ENCODE peak calls at places on chromosomes 4 and X, in seven cellular contexts. E is B cell, V is HT1080, F is GM04504, N is T-helper 17 cell, Z is iris pigment epithelial cell, X is fibroblast of pulmonary artery. I is an unnamed sample.

GRCh38 chr4:155690044-155690837 is 23.6 kb downstream of the GUCY1A1 start:
- DNase-seq in V (no peak), Z (no peak), E (no peak), N (no peak), F (no peak), X (no peak), I (no peak)

GRCh38 chr4:156673483-156673882 is 298.1 kb downstream of the PDGFC start:
- DNase-seq in X (peak; percentile 17), V (no peak), F (no peak), N (no peak), E (no peak), Z (peak; percentile 74), I (no peak)

GRCh38 chr4:106691749-106692148 is 323.2 kb upstream of the GIMD1 start:
- DNase-seq in Z (no peak), N (no peak), E (no peak), V (peak; percentile 28), X (peak; percentile 22), F (no peak), I (no peak)

GRCh38 chrX:9644335-9644734 is 121.3 kb downstream of the GPR143 start:
- DNase-seq in F (no peak), Z (no peak), E (peak; percentile 25), N (peak; percentile 7), V (no peak), X (no peak), I (peak; percentile 3)

GRCh38 chrX:41711021-41711667 is 12.8 kb upstream of the GPR82 start:
- DNase-seq in V (no peak), F (no peak), X (no peak), Z (no peak), E (no peak), N (no peak), I (no peak)

GRCh38 chr4:5988086-5988845 is 30.0 kb downstream of the C4orf50 start:
- DNase-seq in N (no peak), X (no peak), E (no peak), Z (no peak), F (no peak), V (peak; percentile 67), I (no peak)

GRCh38 chr4:14878681-14879080 is 123.6 kb upstream of the CPEB2 start:
- DNase-seq in E (no peak), X (no peak), V (no peak), F (no peak), Z (no peak), N (no peak), I (no peak)

GRCh38 chr4:71453516-71453915 is 114.7 kb downstream of the SLC4A4 start:
- DNase-seq in E (no peak), F (no peak), V (no peak), X (no peak), N (no peak), Z (no peak), I (no peak)

GRCh38 chrX:106457802-106458201 is 154.0 kb upstream of the RADX start:
- DNase-seq in Z (no peak), X (no peak), E (no peak), V (no peak), N (no peak), F (no peak), I (no peak)

GRCh38 chr4:122652379-122652778 is 31.5 kb upstream of the IL21 start:
- DNase-seq in V (no peak), Z (peak; percentile 76), F (peak; percentile 44), E (no peak), X (peak; percentile 87), N (peak; percentile 23), I (peak; percentile 60)

GRCh38 chr4:140044314-140044991 is 109.5 kb downstream of the MAML3 start:
- DNase-seq in F (no peak), V (no peak), N (no peak), Z (no peak), X (peak; percentile 25), E (no peak), I (no peak)

GRCh38 chr4:113467581-113467980 is 294.0 kb downstream of the CAMK2D start:
- DNase-seq in Z (peak; percentile 81), F (peak; percentile 60), N (no peak), V (peak; percentile 78), E (no peak), X (peak; percentile 85), I (no peak)

GRCh38 chr4:140071806-140072205 is 82.2 kb downstream of the MAML3 start:
- DNase-seq in E (peak; percentile 22), V (peak; percentile 80), F (peak; percentile 58), X (peak; percentile 94), Z (peak; percentile 98), N (no peak), I (peak; percentile 69)

GRCh38 chr4:44845309-44845708 is 119.0 kb upstream of the GNPDA2 start:
- DNase-seq in E (no peak), F (no peak), Z (no peak), V (no peak), N (no peak), X (no peak), I (no peak)

GRCh38 chr4:3344104-3344503 is 51.3 kb downstream of the RGS12 start:
- DNase-seq in X (no peak), F (no peak), V (no peak), N (no peak), E (no peak), Z (no peak), I (no peak)

GRCh38 chrX:101229155-101229554 is 9.6 kb downstream of the DRP2 start:
- DNase-seq in X (peak; percentile 54), Z (peak; percentile 81), N (no peak), V (peak; percentile 86), F (no peak), E (no peak), I (no peak)

GRCh38 chrX:115562492-115562872 is 1.5 kb downstream of the PLS3 start:
- DNase-seq in E (no peak), X (peak; percentile 70), V (peak; percentile 29), Z (peak; percentile 54), N (no peak), F (no peak), I (no peak)

GRCh38 chr4:138892483-138893386 is 122.8 kb upstream of the NOCT start:
- DNase-seq in Z (peak; percentile 57), N (no peak), V (no peak), E (no peak), F (no peak), X (no peak), I (no peak)

GRCh38 chrX:1903380-1903935 is 288.6 kb downstream of the ASMT start:
- DNase-seq in X (peak; percentile 16), N (no peak), V (peak; percentile 78), E (no peak), Z (peak; percentile 6), F (no peak), I (no peak)

GRCh38 chrX:47568656-47569295 is 7.8 kb downstream of the ARAF start:
- DNase-seq in X (peak; percentile 28), Z (no peak), V (no peak), N (peak; percentile 25), E (peak; percentile 56), F (no peak), I (peak; percentile 28)

GRCh38 chr4:151407466-151408379 is 1.3 kb upstream of the FHIP1A start:
- DNase-seq in E (peak; percentile 54), N (peak; percentile 8), Z (no peak), F (no peak), V (no peak), X (no peak), I (peak; percentile 20)

GRCh38 chrX:7062276-7062675 is 85.2 kb upstream of the STS start:
- DNase-seq in N (no peak), F (no peak), E (no peak), X (peak; percentile 10), V (peak; percentile 23), Z (peak; percentile 87), I (no peak)

GRCh38 chrX:14673764-14674163 is 144.4 kb downstream of the GLRA2 start:
- DNase-seq in X (peak; percentile 82), V (peak; percentile 84), N (no peak), Z (peak; percentile 93), F (peak; percentile 56), E (no peak), I (peak; percentile 1)

GRCh38 chr4:55183926-55184599 is 58.7 kb upstream of the KDR start:
- DNase-seq in E (no peak), V (peak; percentile 95), N (no peak), Z (peak; percentile 97), F (peak; percentile 71), X (peak; percentile 97), I (no peak)

GRCh38 chr4:110165382-110166285 is 32.8 kb downstream of the ELOVL6 start:
- DNase-seq in E (no peak), V (peak; percentile 88), N (peak; percentile 10), F (peak; percentile 57), Z (peak; percentile 91), X (peak; percentile 39), I (peak; percentile 61)

GRCh38 chr4:53507671-53508286 is 83.5 kb downstream of the LNX1 start:
- DNase-seq in Z (peak; percentile 69), N (no peak), V (peak; percentile 93), X (peak; percentile 98), F (no peak), E (no peak), I (no peak)

GRCh38 chrX:96834137-96834536 is 49.6 kb upstream of the RPA4 start:
- DNase-seq in F (no peak), E (no peak), N (no peak), X (no peak), V (no peak), Z (no peak), I (no peak)

GRCh38 chr4:146029147-146029546 is 90.5 kb upstream of the ZNF827 start:
- DNase-seq in Z (peak; percentile 26), V (peak; percentile 42), E (no peak), N (no peak), X (no peak), F (no peak), I (no peak)

GRCh38 chr4:105631818-105632400 is 76.6 kb downstream of the INTS12 start:
- DNase-seq in N (no peak), Z (no peak), V (no peak), F (no peak), E (no peak), X (no peak), I (no peak)

GRCh38 chrX:54248309-54248708 is 65.3 kb upstream of the FAM120C start:
- DNase-seq in F (no peak), V (peak; percentile 0), X (peak; percentile 45), Z (peak; percentile 41), E (no peak), N (no peak), I (no peak)

GRCh38 chrX:49754238-49754857 is 58.6 kb upstream of the PAGE1 start:
- DNase-seq in E (no peak), F (no peak), N (peak; percentile 14), V (peak; percentile 13), Z (peak; percentile 28), X (peak; percentile 40), I (peak; percentile 46)

GRCh38 chr4:62940229-62940628 is 1469.0 kb downstream of the TECRL start:
- DNase-seq in Z (no peak), V (peak; percentile 11), N (no peak), X (no peak), E (no peak), F (no peak), I (no peak)